ENCODE peak calls at places on chromosomes 4 and X, in five cellular contexts. W is stimulated activated naive B cell treated with anti-CD40 and anti-IgM and Interleukin-4, amounts not matched to agents 10 μg/mL and 1 μg/mL and 100 μg/mL, for 72 hours; H is activated gamma-delta T cell treated with Interleukin-2 at 50 U/mL for 16 hours; G is activated naive CD8-positive, alpha-beta T cell treated with anti-CD3 and anti-CD28 coated beads, Interleukin-2, amount 10 ng/mL, durations not matched to agents 7 days and 5 days; O is Daoy. K is an unnamed sample.

GRCh38 chrX:133726211-133726630 is 259.2 kb downstream of the GPC3 start:
- DNase-seq in W (no peak), H (no peak), G (no peak), O (peak; percentile 38), K (no peak)

GRCh38 chr4:115770046-115770543 is 656.7 kb upstream of the NDST4 start:
- DNase-seq in W (no peak), H (no peak), G (no peak), O (no peak), K (no peak)

GRCh38 chr4:149279331-149279730 is 536.3 kb downstream of the IQCM start:
- DNase-seq in W (no peak), H (no peak), G (no peak), O (no peak), K (no peak)

GRCh38 chrX:65451663-65452062 is 82.9 kb downstream of the LAS1L start:
- DNase-seq in W (peak; percentile 10), H (no peak), G (no peak), O (no peak), K (peak; percentile 1)

GRCh38 chr4:186148335-186148975 is 42.9 kb upstream of the CYP4V2 start:
- DNase-seq in W (no peak), H (no peak), G (no peak), O (no peak), K (no peak)

GRCh38 chr4:38519671-38520070 is 144.3 kb upstream of the KLF3 start:
- DNase-seq in W (no peak), H (no peak), G (no peak), O (no peak), K (no peak)

GRCh38 chr4:76449824-76450223 is 14.8 kb downstream of the SHROOM3 start:
- DNase-seq in W (no peak), H (no peak), G (no peak), O (no peak), K (no peak)

GRCh38 chr4:53459548-53459947 is 82.1 kb downstream of the FIP1L1 start:
- DNase-seq in W (no peak), H (no peak), G (no peak), O (no peak), K (no peak)

GRCh38 chr4:124459922-124460301 is 252.6 kb downstream of the ANKRD50 start:
- DNase-seq in W (no peak), H (no peak), G (no peak), O (no peak), K (no peak)

GRCh38 chrX:150548684-150549083 is 19.7 kb upstream of the MTM1 start:
- DNase-seq in W (no peak), H (no peak), G (no peak), O (peak; percentile 58), K (no peak)

GRCh38 chrX:17735396-17735795 is 1.9 kb upstream of the SCML1 start:
- DNase-seq in W (no peak), H (no peak), G (no peak), O (no peak), K (no peak)

GRCh38 chr4:55321707-55322264 is 24.3 kb upstream of the SRD5A3 start:
- DNase-seq in W (peak; percentile 21), H (peak; percentile 11), G (no peak), O (peak; percentile 36), K (no peak)

GRCh38 chr4:17336524-17336941 is 175.4 kb downstream of the QDPR start:
- DNase-seq in W (no peak), H (peak; percentile 71), G (peak; percentile 62), O (peak; percentile 2), K (no peak)

GRCh38 chr4:22692736-22693135 is at the start of gene GBA3:
- DNase-seq in W (no peak), H (no peak), G (no peak), O (no peak), K (no peak)

GRCh38 chrX:116378961-116379360 is 57.4 kb upstream of the SLC6A14 start:
- DNase-seq in W (no peak), H (no peak), G (no peak), O (no peak), K (no peak)

GRCh38 chr4:30716158-30716557 is 4.0 kb upstream of the PCDH7 start:
- DNase-seq in W (no peak), H (no peak), G (no peak), O (no peak), K (no peak)

GRCh38 chr4:175377203-175377602 is 434.9 kb downstream of the GPM6A start:
- DNase-seq in W (no peak), H (no peak), G (no peak), O (no peak), K (no peak)

GRCh38 chr4:87864321-87864720 is 31.6 kb downstream of the MEPE start:
- DNase-seq in W (no peak), H (no peak), G (no peak), O (no peak), K (no peak)

GRCh38 chrX:113651306-113651705 is 810.7 kb upstream of the AMOT start:
- DNase-seq in W (no peak), H (no peak), G (no peak), O (no peak), K (no peak)

GRCh38 chr4:183626168-183626567 is 32.8 kb downstream of the RWDD4 start:
- DNase-seq in W (no peak), H (no peak), G (no peak), O (no peak), K (no peak)

GRCh38 chr4:8762951-8763735 is 108.5 kb downstream of the HMX1 start:
- DNase-seq in W (no peak), H (no peak), G (peak; percentile 5), O (no peak), K (no peak)

GRCh38 chrX:98067611-98068010 is 1183.9 kb downstream of the RPA4 start:
- DNase-seq in W (no peak), H (no peak), G (no peak), O (no peak), K (no peak)

GRCh38 chrX:79588233-79588632 is 221.1 kb upstream of the ITM2A start:
- DNase-seq in W (no peak), H (no peak), G (no peak), O (no peak), K (no peak)

GRCh38 chr4:89681219-89681618 is 155.7 kb downstream of the SNCA start:
- DNase-seq in W (no peak), H (no peak), G (no peak), O (no peak), K (no peak)

GRCh38 chr4:21901831-21902230 is 46.7 kb downstream of the KCNIP4 start:
- DNase-seq in W (no peak), H (no peak), G (no peak), O (no peak), K (no peak)

GRCh38 chrX:70452143-70452733 is 7.6 kb downstream of the DLG3 start:
- DNase-seq in W (no peak), H (peak; percentile 56), G (peak; percentile 65), O (peak; percentile 60), K (no peak)

GRCh38 chrX:135345328-135345645 is 36.0 kb downstream of the ETDC start:
- DNase-seq in W (no peak), H (no peak), G (no peak), O (peak; percentile 79), K (no peak)

GRCh38 chrX:48045410-48046311 is 25.8 kb downstream of the ZNF630 start:
- DNase-seq in W (no peak), H (no peak), G (no peak), O (peak; percentile 27), K (no peak)

GRCh38 chr4:8350326-8350725 is 80.8 kb downstream of the HTRA3 start:
- DNase-seq in W (no peak), H (no peak), G (peak; percentile 21), O (no peak), K (no peak)

GRCh38 chrX:1448793-1449580 is 3.7 kb downstream of the ASMTL start:
- DNase-seq in W (no peak), H (no peak), G (peak; percentile 31), O (no peak), K (no peak)

GRCh38 chr4:87337361-87337760 is 14.7 kb upstream of the HSD17B13 start:
- DNase-seq in W (no peak), H (no peak), G (no peak), O (no peak), K (no peak)

GRCh38 chr4:687048-687974 is 1.6 kb downstream of the SLC49A3 start:
- DNase-seq in W (no peak), H (no peak), G (peak; percentile 28), O (peak; percentile 85), K (no peak)

GRCh38 chr4:3706111-3706511 is 60.1 kb upstream of the ADRA2C start:
- DNase-seq in W (no peak), H (no peak), G (no peak), O (no peak), K (no peak)

GRCh38 chr4:125832161-125832560 is 517.4 kb downstream of the FAT4 start:
- DNase-seq in W (no peak), H (no peak), G (no peak), O (no peak), K (no peak)

GRCh38 chrX:149513713-149514427 is 8.8 kb upstream of the IDS start:
- DNase-seq in W (no peak), H (no peak), G (no peak), O (peak; percentile 38), K (no peak)

GRCh38 chr4:152021788-152022438 is 261.1 kb upstream of the GATB start:
- DNase-seq in W (no peak), H (no peak), G (no peak), O (no peak), K (no peak)

GRCh38 chr4:52100062-52100461 is 49.0 kb downstream of the SPATA18 start:
- DNase-seq in W (no peak), H (no peak), G (no peak), O (no peak), K (no peak)

GRCh38 chr4:66300336-66300934 is 630.1 kb upstream of the EPHA5 start:
- DNase-seq in W (no peak), H (no peak), G (no peak), O (no peak), K (no peak)

GRCh38 chr4:86452323-86452995 is 92.6 kb upstream of the MAPK10 start:
- DNase-seq in W (no peak), H (no peak), G (no peak), O (no peak), K (no peak)